ENCODE peak calls at places on chromosome 3, in ten cellular contexts. B, U, I, A, T, J, K, W, X and E are unnamed samples.

GRCh38 chr3:29465836-29466235 is 185.0 kb downstream of the RBMS3 start:
- DNase-seq in W (peak), T (no peak), J (no peak), U (no peak), I (no peak), K (no peak), B (peak), A (no peak), X (no peak), E (peak)

GRCh38 chr3:37707428-37708372 is 154.0 kb upstream of the CTDSPL start:
- DNase-seq in W (no peak), T (no peak), X (peak), K (no peak), I (no peak), U (no peak), J (no peak), B (no peak), A (no peak), E (no peak)

GRCh38 chr3:122609798-122610559 is 32.5 kb downstream of the PARP15 start:
- DNase-seq in B (peak), T (peak), W (peak), K (no peak), X (no peak), J (no peak), I (no peak), U (peak), A (no peak), E (no peak)

GRCh38 chr3:124163689-124164088 is 171.8 kb upstream of the ROPN1 start:
- DNase-seq in T (no peak), I (no peak), A (no peak), W (no peak), X (no peak), U (no peak), K (no peak), B (no peak), J (no peak), E (no peak)

GRCh38 chr3:49813497-49814174 is at the start of gene UBA7:
- DNase-seq in U (peak), W (peak), T (peak), K (no peak), B (peak), I (no peak), J (no peak), X (peak), A (peak), E (no peak)

GRCh38 chr3:127800508-127800907 is 21.8 kb downstream of the MGLL start:
- DNase-seq in X (no peak), T (no peak), U (peak), B (peak), K (no peak), J (no peak), I (no peak), A (no peak), W (no peak), E (no peak)

GRCh38 chr3:14245822-14246221 is 67.2 kb downstream of the LSM3 start:
- DNase-seq in T (no peak), A (no peak), J (no peak), X (no peak), K (no peak), U (no peak), I (no peak), W (no peak), B (peak), E (no peak)

GRCh38 chr3:196193037-196193737 is 18.0 kb downstream of the ZDHHC19 start:
- DNase-seq in I (no peak), B (no peak), T (no peak), K (no peak), J (no peak), X (no peak), W (no peak), A (no peak), U (no peak), E (no peak)

GRCh38 chr3:169171739-169172138 is 491.8 kb downstream of the MECOM start:
- DNase-seq in I (no peak), T (peak), J (no peak), X (no peak), U (no peak), A (no peak), W (peak), K (no peak), B (peak), E (no peak)

GRCh38 chr3:50617911-50618481 is 1.0 kb downstream of the MAPKAPK3 start:
- DNase-seq in U (no peak), B (no peak), T (no peak), A (no peak), W (no peak), J (no peak), X (peak), I (no peak), K (no peak), E (no peak)

GRCh38 chr3:59675495-59675894 is 625.7 kb upstream of the CFAP20DC start:
- DNase-seq in X (no peak), A (no peak), T (no peak), I (no peak), U (no peak), J (no peak), B (no peak), K (peak), W (no peak), E (no peak)

GRCh38 chr3:18885612-18886011 is 262.7 kb upstream of the KCNH8 start:
- DNase-seq in K (no peak), X (no peak), B (no peak), T (no peak), I (no peak), U (no peak), A (no peak), J (no peak), W (no peak), E (no peak)

GRCh38 chr3:18891641-18892040 is 256.7 kb upstream of the KCNH8 start:
- DNase-seq in J (no peak), A (no peak), W (no peak), K (no peak), T (no peak), X (no peak), B (no peak), I (no peak), U (no peak), E (no peak)

GRCh38 chr3:18883553-18883952 is 264.8 kb upstream of the KCNH8 start:
- DNase-seq in J (no peak), K (no peak), U (no peak), W (no peak), A (no peak), T (no peak), B (no peak), I (no peak), X (no peak), E (no peak)

GRCh38 chr3:18890459-18890858 is 257.9 kb upstream of the KCNH8 start:
- DNase-seq in K (no peak), U (no peak), W (no peak), J (no peak), T (peak), X (no peak), B (no peak), I (no peak), A (no peak), E (no peak)

GRCh38 chr3:18888370-18888769 is 259.9 kb upstream of the KCNH8 start:
- DNase-seq in T (peak), X (no peak), K (no peak), U (no peak), I (no peak), J (no peak), W (no peak), A (no peak), B (no peak), E (no peak)
- TF ChIP-seq CTCF in T (peak), X (no peak), K (no peak), U (no peak), I (no peak), J (no peak), W (no peak), A (no peak), B (no peak), E (no peak)

GRCh38 chr3:5875056-5875455 is 687.5 kb downstream of the EDEM1 start:
- DNase-seq in J (no peak), U (no peak), T (no peak), X (no peak), K (no peak), B (no peak), I (no peak), W (no peak), A (no peak), E (no peak)
- TF ChIP-seq CTCF in J (no peak), U (no peak), T (no peak), X (no peak), K (no peak), B (no peak), I (no peak), W (no peak), A (no peak), E (no peak)

GRCh38 chr3:55042591-55042990 is 114.7 kb upstream of the LRTM1 start:
- DNase-seq in J (no peak), I (no peak), A (no peak), U (no peak), X (no peak), B (no peak), W (peak), K (no peak), T (no peak), E (no peak)
- TF ChIP-seq CTCF in J (no peak), I (no peak), A (no peak), U (no peak), X (no peak), B (no peak), W (no peak), K (no peak), T (peak), E (peak)

GRCh38 chr3:20511863-20512262 is 325.9 kb upstream of the SGO1 start:
- DNase-seq in T (peak), I (peak), U (peak), A (no peak), B (peak), K (no peak), J (no peak), X (no peak), W (peak), E (no peak)
- TF ChIP-seq CTCF in T (peak), I (peak), U (peak), A (peak), B (peak), K (peak), J (no peak), X (peak), W (peak), E (peak)

DNA sequence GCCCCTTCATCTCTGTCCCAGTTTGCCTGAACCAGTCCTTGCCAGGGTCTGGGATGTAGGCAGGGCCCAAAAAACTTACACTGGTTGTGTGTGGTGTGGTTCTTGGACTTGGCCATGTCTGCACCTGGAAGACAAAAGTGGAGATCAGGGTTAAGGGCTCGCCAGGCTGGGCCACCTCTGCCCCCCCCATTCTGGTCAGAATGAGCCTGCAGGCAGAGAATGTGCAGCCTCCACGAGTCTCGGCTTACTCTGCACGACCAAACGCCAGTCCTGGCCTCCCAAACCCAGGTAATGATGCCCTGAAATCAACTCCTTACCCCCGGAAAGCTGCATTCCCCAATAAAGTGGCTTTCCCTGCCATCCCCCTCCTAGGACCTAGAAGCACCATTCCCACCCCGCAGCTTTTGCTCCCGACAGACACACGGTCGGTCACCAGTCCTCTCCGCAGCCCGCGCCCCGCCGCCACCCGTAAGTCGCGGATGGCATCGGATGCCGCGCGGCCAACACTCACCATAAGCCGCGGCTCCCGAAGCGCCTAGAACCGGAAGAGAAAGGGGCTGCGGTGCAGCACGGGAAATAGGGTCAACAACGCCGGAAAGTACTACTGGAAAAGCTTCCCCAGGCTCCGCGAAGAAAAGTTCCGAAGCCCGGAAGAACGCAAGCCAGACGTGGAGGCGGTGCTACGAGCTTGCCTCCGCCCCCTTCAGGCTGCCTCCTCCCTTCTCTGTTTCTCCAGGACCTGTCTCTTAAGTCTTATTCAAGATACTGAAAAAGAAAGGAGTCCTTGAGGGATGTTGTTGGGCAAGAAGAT is at the start of gene RPL29:
- DNase-seq in K (peak), I (peak), W (peak), T (peak), U (peak), B (peak), A (peak), J (peak), X (peak), E (peak)
- TF ChIP-seq CTCF in K (peak), I (peak), W (no peak), T (no peak), U (no peak), B (no peak), A (peak), J (no peak), X (no peak), E (peak)

DNA sequence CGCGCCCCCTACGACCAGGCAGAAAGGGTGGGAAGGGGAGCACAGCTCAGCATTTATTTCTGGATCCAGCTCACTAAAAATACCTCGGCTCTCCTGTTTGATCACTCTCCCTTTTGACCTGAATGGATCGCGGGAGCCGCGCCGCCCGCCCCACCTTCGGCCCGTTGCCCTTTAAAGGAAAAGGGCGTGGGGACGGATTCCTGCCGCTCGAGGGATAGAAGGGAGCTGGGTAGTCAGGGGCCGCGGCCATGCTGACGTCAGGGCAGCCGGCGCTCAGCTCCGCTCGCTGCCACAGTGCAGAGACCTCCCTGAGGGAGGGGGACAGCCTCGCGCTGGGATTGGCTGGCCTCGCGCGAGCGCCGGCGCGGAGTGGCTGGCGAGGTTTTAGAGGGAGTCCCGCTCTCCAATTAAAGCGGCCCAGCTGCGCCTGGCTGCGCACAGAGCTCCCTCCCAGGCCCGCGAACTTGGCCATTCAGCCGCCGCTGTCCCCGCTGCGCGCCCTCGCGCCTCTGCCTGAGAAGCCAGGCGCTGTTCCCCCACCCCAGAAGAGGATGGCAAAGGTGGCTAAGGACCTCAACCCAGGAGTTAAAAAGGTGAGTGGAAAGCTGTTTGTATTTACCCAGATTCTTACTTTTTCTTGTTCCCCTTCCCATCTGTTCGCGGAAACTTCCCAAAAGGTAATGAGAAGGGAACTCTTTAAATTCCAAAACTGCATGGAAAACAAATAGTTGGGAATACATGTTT is at the start of gene LMCD1:
- DNase-seq in I (peak), A (peak), W (peak), B (peak), X (peak), U (peak), J (peak), K (peak), T (peak), E (peak)
- TF ChIP-seq CTCF in I (no peak), A (no peak), W (no peak), B (peak), X (peak), U (no peak), J (no peak), K (peak), T (no peak), E (peak)

DNA sequence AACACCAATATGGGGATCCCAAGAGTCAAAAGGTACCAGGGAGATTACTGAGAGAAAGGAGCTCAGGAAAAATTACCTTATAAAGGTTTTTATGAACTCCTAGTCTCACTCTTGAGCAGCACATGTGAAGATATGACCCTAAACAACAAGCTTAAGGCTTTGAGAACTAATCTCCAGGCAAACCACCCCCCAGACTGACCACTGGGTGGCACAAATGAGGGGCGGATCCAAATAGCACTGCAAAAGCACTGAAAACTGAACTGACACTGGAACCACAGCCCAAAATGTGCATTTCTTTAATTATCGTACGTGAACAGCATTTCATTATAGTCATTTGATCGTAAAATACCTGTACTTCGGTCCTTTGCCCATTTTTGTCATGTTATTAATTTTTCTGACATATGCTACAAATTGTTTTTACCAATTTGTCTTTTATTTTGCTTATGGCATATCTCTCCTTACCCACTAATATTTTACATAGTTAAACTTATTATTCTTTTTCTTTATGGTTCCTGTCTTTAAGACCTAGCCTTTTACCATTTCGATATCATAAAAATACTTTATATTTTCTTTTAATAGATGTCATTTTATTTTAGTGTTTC is 31.5 kb upstream of the TFDP2 start:
- DNase-seq in J (peak), X (peak), A (no peak), I (peak), K (no peak), B (peak), T (peak), U (no peak), W (peak), E (no peak)
- TF ChIP-seq CTCF in J (peak), X (peak), A (peak), I (peak), K (peak), B (peak), T (peak), U (peak), W (peak), E (peak)

GRCh38 chr3:174532776-174533175 is 326.4 kb upstream of the NAALADL2 start:
- DNase-seq in B (no peak), I (no peak), X (no peak), A (no peak), T (no peak), U (no peak), W (no peak), J (no peak), K (no peak), E (no peak)

GRCh38 chr3:174533286-174533685 is 325.8 kb upstream of the NAALADL2 start:
- DNase-seq in K (no peak), U (no peak), X (no peak), W (no peak), A (no peak), T (peak), B (peak), J (no peak), I (no peak), E (no peak)

GRCh38 chr3:174531262-174531982 is 327.7 kb upstream of the NAALADL2 start:
- DNase-seq in A (no peak), T (peak), W (no peak), I (no peak), U (no peak), B (peak), K (no peak), X (no peak), J (no peak), E (no peak)

GRCh38 chr3:174532216-174532615 is 326.9 kb upstream of the NAALADL2 start:
- DNase-seq in X (no peak), J (no peak), U (no peak), W (no peak), T (no peak), I (no peak), K (no peak), B (no peak), A (no peak), E (no peak)

DNA sequence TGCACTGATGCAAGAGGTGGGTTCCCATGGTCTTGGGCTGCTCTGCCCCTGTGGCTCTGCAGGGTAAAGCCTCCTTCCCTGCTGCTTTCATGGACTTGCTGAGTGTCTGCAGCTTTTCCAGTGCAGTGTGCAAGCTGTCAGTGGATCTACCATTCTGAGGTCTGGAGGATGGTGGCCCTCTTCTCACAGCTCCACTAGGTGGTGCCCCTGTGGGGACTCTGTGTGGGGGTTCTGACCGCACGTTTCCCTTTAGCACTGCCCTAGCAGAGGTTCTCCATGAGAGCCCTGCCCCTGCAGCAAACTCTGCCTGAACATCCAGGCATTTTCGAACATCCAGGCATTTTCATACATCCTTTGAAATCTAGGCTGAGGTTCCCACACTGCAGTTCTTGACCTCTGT is 329.8 kb upstream of the NAALADL2 start:
- DNase-seq in I (no peak), W (no peak), B (no peak), T (no peak), U (no peak), A (no peak), J (no peak), X (no peak), K (no peak), E (no peak)
- TF ChIP-seq CTCF in I (no peak), W (no peak), B (no peak), T (no peak), U (no peak), A (no peak), J (no peak), X (no peak), K (no peak), E (no peak)